ENCODE peak calls at places on chromosomes 5 and 9, in six cellular contexts. K is stomach, H is left ventricle myocardium inferior, Y is right lobe of liver, T is neural progenitor cell, O is psoas muscle. G is an unnamed sample.
A peak's percentile ranks its signal among the peaks of the same experiment; 100 is the strongest.

GRCh38 chr9:136881691-136882108 is 4.6 kb upstream of the TRAF2 start:
- DNase-seq in O (no peak), T (peak; percentile 29), K (peak; percentile 61), H (no peak), Y (no peak), G (no peak)

GRCh38 chr9:20236676-20237075 is 385.6 kb downstream of the MLLT3 start:
- DNase-seq in H (no peak), K (no peak), T (no peak), Y (no peak), O (no peak), G (no peak)

GRCh38 chr9:68979538-68980314 is 34.2 kb downstream of the PRKACG start:
- DNase-seq in T (no peak), O (no peak), Y (no peak), H (peak; percentile 58), K (no peak), G (no peak)

GRCh38 chr9:75088646-75089368 is 493 bp downstream of the OSTF1 start:
- DNase-seq in H (peak; percentile 74), O (peak; percentile 71), T (peak; percentile 58), Y (peak; percentile 80), K (peak; percentile 84), G (peak; percentile 85)

GRCh38 chr5:33890633-33891032 is 1.2 kb downstream of the ADAMTS12 start:
- DNase-seq in Y (no peak), O (no peak), H (no peak), T (peak; percentile 46), K (no peak), G (no peak)

GRCh38 chr5:11054014-11054413 is 293.0 kb upstream of the DAP start:
- DNase-seq in H (no peak), K (no peak), T (no peak), O (no peak), Y (no peak), G (no peak)

GRCh38 chr5:141135030-141135717 is at the start of gene PCDHB5:
- DNase-seq in T (peak; percentile 54), Y (no peak), O (no peak), K (no peak), H (no peak), G (no peak)

GRCh38 chr5:174811438-174811837 is 87.1 kb downstream of the MSX2 start:
- DNase-seq in H (no peak), K (no peak), T (no peak), Y (no peak), O (no peak), G (no peak)

GRCh38 chr5:61357745-61358144 is 25.7 kb downstream of the ZSWIM6 start:
- DNase-seq in O (no peak), T (peak; percentile 23), Y (no peak), H (no peak), K (no peak), G (no peak)

GRCh38 chr9:94553029-94553938 is 1.6 kb upstream of the PCAT7 start:
- DNase-seq in T (peak; percentile 45), Y (peak; percentile 83), O (no peak), H (no peak), K (peak; percentile 76), G (no peak)

GRCh38 chr5:78644129-78644528 is 4.4 kb downstream of the LHFPL2 start:
- DNase-seq in K (no peak), T (no peak), Y (no peak), H (no peak), O (no peak), G (no peak)

GRCh38 chr5:133916479-133916878 is 51.9 kb downstream of the C5orf15 start:
- DNase-seq in O (no peak), K (no peak), H (no peak), Y (no peak), T (no peak), G (no peak)

GRCh38 chr5:133918316-133918715 is 50.1 kb downstream of the C5orf15 start:
- DNase-seq in T (no peak), H (no peak), Y (no peak), O (no peak), K (no peak), G (no peak)

GRCh38 chr5:133919148-133920136 is 49.0 kb downstream of the C5orf15 start:
- DNase-seq in O (no peak), Y (no peak), H (no peak), K (no peak), T (no peak), G (no peak)

GRCh38 chr5:133916914-133917313 is 51.5 kb downstream of the C5orf15 start:
- DNase-seq in Y (no peak), K (no peak), H (no peak), O (no peak), T (no peak), G (no peak)

DNA sequence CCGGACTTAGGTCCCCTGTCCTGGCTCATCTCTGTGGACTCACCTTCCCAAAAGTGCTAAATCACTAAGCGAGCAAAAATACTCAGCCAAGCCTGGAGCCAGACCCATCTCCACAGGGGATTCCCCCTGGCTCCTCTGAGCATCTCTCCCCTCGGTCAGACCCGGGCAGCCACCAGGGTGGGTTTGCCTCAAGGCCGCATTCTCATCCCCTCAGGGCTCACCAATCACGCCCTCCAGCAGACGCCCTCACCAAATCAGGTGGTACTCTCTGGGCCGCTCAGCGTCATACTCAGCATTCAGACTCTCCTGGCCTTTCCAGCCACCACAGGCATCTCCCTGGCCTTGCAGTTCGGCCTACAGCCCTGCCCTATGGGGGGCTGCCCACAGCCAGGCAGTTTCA is 49.7 kb downstream of the C5orf15 start:
- DNase-seq in K (no peak), H (no peak), T (no peak), O (no peak), Y (no peak), G (no peak)
- H3K9me3 ChIP-seq in K (no peaks in the 10 kb centered on the region), H (no peaks in the 10 kb centered on the region), T (no peaks in the 10 kb centered on the region), O (no peaks in the 10 kb centered on the region), Y (no peaks in the 10 kb centered on the region), G (no peaks in the 10 kb centered on the region)

GRCh38 chr5:139708434-139708849 is 60.3 kb downstream of the CXXC5 start:
- DNase-seq in T (peak; percentile 52), O (no peak), K (no peak), Y (no peak), H (no peak), G (no peak)
- H3K27ac ChIP-seq in T (no peak overlapping the region), O (no peak overlapping the region), K (peak overlapping the region; percentile 71), Y (no peak overlapping the region), H (peak overlapping the region; percentile 87), G (no peak overlapping the region)

DNA sequence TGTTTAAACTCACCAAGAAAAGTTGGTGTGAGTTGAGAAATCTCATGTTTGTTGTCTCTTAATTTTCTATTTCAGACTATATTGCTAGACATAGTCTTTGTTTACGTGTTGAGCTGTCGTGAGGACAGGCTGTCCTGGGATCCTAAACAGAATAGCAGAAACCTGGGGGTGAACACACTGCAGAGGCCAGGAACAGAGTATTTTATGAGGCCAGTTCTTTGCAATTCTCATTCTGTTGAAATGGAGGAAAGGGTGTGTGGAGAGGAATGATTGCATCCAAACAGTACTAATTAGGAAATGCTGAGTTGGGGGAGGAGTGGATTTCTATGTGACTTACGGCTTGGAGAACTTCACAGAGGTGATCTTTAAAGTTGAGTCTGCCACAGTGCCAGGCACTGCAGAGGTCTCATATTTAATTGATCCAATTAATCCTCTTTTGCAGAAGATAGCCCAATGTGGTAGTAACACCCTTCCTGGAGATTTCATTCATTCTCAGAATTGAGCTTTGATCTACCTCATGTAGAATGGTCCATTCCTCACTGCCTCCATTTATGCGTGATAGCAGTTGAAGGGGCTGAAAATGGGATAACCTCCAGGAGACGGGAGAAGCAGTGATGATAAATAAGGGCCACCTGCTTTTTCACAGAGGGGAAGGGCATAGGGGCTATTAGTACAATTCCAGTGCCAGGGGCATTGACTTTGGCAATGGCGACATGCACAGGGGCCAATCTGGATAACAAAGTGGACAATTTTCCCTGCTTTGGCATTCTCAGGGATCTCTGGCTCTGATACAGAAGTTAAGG is 84.7 kb upstream of the TNFAIP8 start:
- DNase-seq in O (no peak), H (no peak), T (no peak), K (peak; percentile 57), Y (no peak), G (peak; percentile 52)
- H3K4me1 ChIP-seq in O (peaks cover 3% of the 10 kb centered on the region), H (peaks cover 64% of the 10 kb centered on the region), T (peaks cover 12% of the 10 kb centered on the region), K (peaks cover 71% of the 10 kb centered on the region), Y (no peaks in the 10 kb centered on the region), G (peaks cover 11% of the 10 kb centered on the region)

GRCh38 chr9:88358743-88359142 is 29.5 kb upstream of the SPIN1 start:
- DNase-seq in K (no peak), T (no peak), O (no peak), H (no peak), Y (no peak), G (no peak)
- H3K9me3 ChIP-seq in K (peaks cover 11% of the 10 kb centered on the region), T (no peaks in the 10 kb centered on the region), O (no peaks in the 10 kb centered on the region), H (peaks cover 17% of the 10 kb centered on the region), Y (no peaks in the 10 kb centered on the region), G (no peaks in the 10 kb centered on the region)

GRCh38 chr5:95895223-95895622 is 66.4 kb downstream of the ELL2 start:
- DNase-seq in O (no peak), K (no peak), T (peak; percentile 45), H (no peak), Y (no peak), G (no peak)
- H3K27ac ChIP-seq in O (no peak overlapping the region), K (no peak overlapping the region), T (peak overlapping the region; percentile 84), H (peak overlapping the region; percentile 24), Y (no peak overlapping the region), G (no peak overlapping the region)

GRCh38 chr5:68240771-68241170 is 25.2 kb downstream of the PIK3R1 start:
- DNase-seq in O (no peak), T (no peak), Y (no peak), H (no peak), K (no peak), G (no peak)

GRCh38 chr5:68243251-68243650 is 27.7 kb downstream of the PIK3R1 start:
- DNase-seq in O (no peak), Y (no peak), T (no peak), H (no peak), K (no peak), G (no peak)

GRCh38 chr5:68243681-68244080 is 28.1 kb downstream of the PIK3R1 start:
- DNase-seq in H (no peak), K (no peak), Y (no peak), T (no peak), O (no peak), G (no peak)

GRCh38 chr5:68240196-68240595 is 24.6 kb downstream of the PIK3R1 start:
- DNase-seq in O (no peak), K (no peak), T (no peak), Y (no peak), H (no peak), G (no peak)

GRCh38 chr5:68242743-68243142 is 27.2 kb downstream of the PIK3R1 start:
- DNase-seq in Y (no peak), K (no peak), H (no peak), T (no peak), O (no peak), G (no peak)
- H3K4me1 ChIP-seq in Y (no peaks in the 10 kb centered on the region), K (peaks cover 89% of the 10 kb centered on the region), H (peaks cover 100% of the 10 kb centered on the region), T (peaks cover 19% of the 10 kb centered on the region), O (peaks cover 54% of the 10 kb centered on the region), G (no peaks in the 10 kb centered on the region)

DNA sequence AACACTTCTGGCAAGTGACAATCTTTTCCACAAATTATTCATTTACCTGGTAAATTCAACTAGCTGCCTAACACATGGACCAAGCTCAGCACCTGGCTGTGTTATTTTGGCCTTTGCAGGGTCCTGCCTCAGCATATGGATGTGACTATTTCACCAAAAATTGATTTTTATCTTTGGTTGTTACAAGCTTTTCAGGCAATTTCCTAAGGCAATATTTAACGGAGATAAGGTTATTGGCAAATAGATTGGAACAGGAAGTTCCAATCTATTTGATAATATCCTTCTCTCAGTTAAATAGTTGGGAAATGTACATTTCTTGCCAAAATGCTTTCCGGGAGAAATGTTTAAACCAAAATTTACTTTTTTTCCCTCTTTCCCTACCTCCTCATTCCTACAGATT is 415.2 kb upstream of the SMARCA2 start:
- DNase-seq in H (no peak), Y (no peak), O (no peak), T (no peak), K (no peak), G (no peak)
- H3K9me3 ChIP-seq in H (no peaks in the 10 kb centered on the region), Y (no peaks in the 10 kb centered on the region), O (no peaks in the 10 kb centered on the region), T (peaks cover 8% of the 10 kb centered on the region), K (no peaks in the 10 kb centered on the region), G (no peaks in the 10 kb centered on the region)

GRCh38 chr5:139700711-139701693 is 52.9 kb downstream of the CXXC5 start:
- DNase-seq in H (no peak), Y (no peak), O (no peak), K (no peak), T (peak; percentile 86), G (no peak)
- H3K27ac ChIP-seq in H (no peak overlapping the region), Y (no peak overlapping the region), O (no peak overlapping the region), K (no peak overlapping the region), T (no peak overlapping the region), G (no peak overlapping the region)